ENCODE peak calls at places on chromosomes 12 and 14, in eight cellular contexts. One of them, this sample, is unnamed.

GRCh38 chr14:77598366-77599050 is 17.9 kb downstream of the SPTLC2 start:
- DNase-seq in Panc1: no peak
- DNase-seq in GM12878: no peak
- DNase-seq in sigmoid colon: no peak
- DNase-seq in esophagus muscularis mucosa: no peak
- DNase-seq in HepG2: no peak
- DNase-seq in endothelial cell of umbilical vein: no peak
- DNase-seq in HL-60: no peak
- DNase-seq in this sample: peak; percentile 37

GRCh38 chr14:95303552-95303951 is 16.2 kb downstream of the CLMN start:
- DNase-seq in sigmoid colon: no peak
- DNase-seq in Panc1: no peak
- DNase-seq in HepG2: no peak
- DNase-seq in HL-60: no peak
- DNase-seq in esophagus muscularis mucosa: no peak
- DNase-seq in endothelial cell of umbilical vein: no peak
- DNase-seq in GM12878: no peak
- DNase-seq in this sample: no peak

GRCh38 chr12:40953076-40953475 is 235.0 kb upstream of the PDZRN4 start:
- DNase-seq in Panc1: no peak
- DNase-seq in GM12878: no peak
- DNase-seq in sigmoid colon: no peak
- DNase-seq in endothelial cell of umbilical vein: no peak
- DNase-seq in HepG2: no peak
- DNase-seq in HL-60: no peak
- DNase-seq in esophagus muscularis mucosa: no peak
- DNase-seq in this sample: no peak

GRCh38 chr14:55914771-55915170 is 203.4 kb upstream of the PELI2 start:
- DNase-seq in Panc1: no peak
- DNase-seq in HL-60: no peak
- DNase-seq in sigmoid colon: no peak
- DNase-seq in endothelial cell of umbilical vein: no peak
- DNase-seq in HepG2: no peak
- DNase-seq in GM12878: no peak
- DNase-seq in esophagus muscularis mucosa: no peak
- DNase-seq in this sample: no peak

GRCh38 chr14:65069874-65070709 is 32.2 kb downstream of the MAX start:
- DNase-seq in HL-60: no peak
- DNase-seq in Panc1: no peak
- DNase-seq in GM12878: no peak
- DNase-seq in sigmoid colon: no peak
- DNase-seq in esophagus muscularis mucosa: no peak
- DNase-seq in endothelial cell of umbilical vein: no peak
- DNase-seq in HepG2: no peak
- DNase-seq in this sample: peak; percentile 87

GRCh38 chr14:104753528-104754212 is 723 bp downstream of the SIVA1 start:
- DNase-seq in HepG2: no peak
- DNase-seq in sigmoid colon: no peak
- DNase-seq in HL-60: no peak
- DNase-seq in Panc1: no peak
- DNase-seq in esophagus muscularis mucosa: no peak
- DNase-seq in endothelial cell of umbilical vein: peak; percentile 17
- DNase-seq in GM12878: no peak
- DNase-seq in this sample: peak; percentile 32

GRCh38 chr14:69107407-69108003 is 45.4 kb downstream of the DCAF5 start:
- DNase-seq in Panc1: peak; percentile 48
- DNase-seq in sigmoid colon: no peak
- DNase-seq in HL-60: peak; percentile 26
- DNase-seq in HepG2: peak; percentile 69
- DNase-seq in esophagus muscularis mucosa: no peak
- DNase-seq in endothelial cell of umbilical vein: peak; percentile 76
- DNase-seq in GM12878: peak; percentile 20
- DNase-seq in this sample: peak; percentile 33

GRCh38 chr14:22088614-22089359 is 415.2 kb upstream of the OR4E1 start:
- DNase-seq in Panc1: no peak
- DNase-seq in sigmoid colon: no peak
- DNase-seq in esophagus muscularis mucosa: no peak
- DNase-seq in HL-60: no peak
- DNase-seq in GM12878: no peak
- DNase-seq in endothelial cell of umbilical vein: peak; percentile 83
- DNase-seq in HepG2: no peak
- DNase-seq in this sample: no peak

GRCh38 chr14:76993743-76994142 is 34.8 kb downstream of the IRF2BPL start:
- DNase-seq in HepG2: no peak
- DNase-seq in sigmoid colon: no peak
- DNase-seq in esophagus muscularis mucosa: no peak
- DNase-seq in HL-60: no peak
- DNase-seq in Panc1: no peak
- DNase-seq in endothelial cell of umbilical vein: no peak
- DNase-seq in GM12878: no peak
- DNase-seq in this sample: no peak

GRCh38 chr12:121796855-121797751 is 3.6 kb upstream of the RHOF start:
- DNase-seq in Panc1: no peak
- DNase-seq in sigmoid colon: peak; percentile 96
- DNase-seq in esophagus muscularis mucosa: peak; percentile 96
- DNase-seq in GM12878: no peak
- DNase-seq in endothelial cell of umbilical vein: peak; percentile 89
- DNase-seq in HL-60: no peak
- DNase-seq in HepG2: peak; percentile 97
- DNase-seq in this sample: peak; percentile 96

GRCh38 chr14:22558221-22558913 is 30.7 kb downstream of the DAD1 start:
- DNase-seq in HL-60: no peak
- DNase-seq in esophagus muscularis mucosa: no peak
- DNase-seq in GM12878: no peak
- DNase-seq in Panc1: no peak
- DNase-seq in HepG2: peak; percentile 53
- DNase-seq in endothelial cell of umbilical vein: no peak
- DNase-seq in sigmoid colon: no peak
- DNase-seq in this sample: no peak

GRCh38 chr12:95653761-95654546 is 102.7 kb upstream of the USP44 start:
- DNase-seq in esophagus muscularis mucosa: no peak
- DNase-seq in GM12878: no peak
- DNase-seq in Panc1: no peak
- DNase-seq in sigmoid colon: no peak
- DNase-seq in HL-60: no peak
- DNase-seq in endothelial cell of umbilical vein: peak; percentile 73
- DNase-seq in HepG2: peak; percentile 70
- DNase-seq in this sample: no peak

GRCh38 chr12:56366948-56367347 is 4.3 kb upstream of the APOF start:
- DNase-seq in sigmoid colon: no peak
- DNase-seq in Panc1: no peak
- DNase-seq in HL-60: no peak
- DNase-seq in endothelial cell of umbilical vein: no peak
- DNase-seq in GM12878: no peak
- DNase-seq in HepG2: no peak
- DNase-seq in esophagus muscularis mucosa: no peak
- DNase-seq in this sample: no peak

GRCh38 chr14:29039171-29039570 is 272.6 kb downstream of the FOXG1 start:
- DNase-seq in HL-60: no peak
- DNase-seq in esophagus muscularis mucosa: no peak
- DNase-seq in endothelial cell of umbilical vein: no peak
- DNase-seq in HepG2: no peak
- DNase-seq in GM12878: no peak
- DNase-seq in Panc1: no peak
- DNase-seq in sigmoid colon: no peak
- DNase-seq in this sample: no peak

GRCh38 chr14:96097752-96098151 is 58.6 kb downstream of the C14orf132 start:
- DNase-seq in GM12878: no peak
- DNase-seq in HL-60: no peak
- DNase-seq in Panc1: no peak
- DNase-seq in endothelial cell of umbilical vein: no peak
- DNase-seq in HepG2: peak; percentile 22
- DNase-seq in esophagus muscularis mucosa: no peak
- DNase-seq in sigmoid colon: no peak
- DNase-seq in this sample: no peak

GRCh38 chr12:3164454-3165310 is 87.5 kb downstream of the TSPAN9 start:
- DNase-seq in Panc1: no peak
- DNase-seq in GM12878: no peak
- DNase-seq in HL-60: no peak
- DNase-seq in HepG2: peak; percentile 94
- DNase-seq in esophagus muscularis mucosa: no peak
- DNase-seq in sigmoid colon: no peak
- DNase-seq in endothelial cell of umbilical vein: peak; percentile 60
- DNase-seq in this sample: no peak

GRCh38 chr12:5984873-5985272 is 39.8 kb upstream of the ANO2 start:
- DNase-seq in Panc1: no peak
- DNase-seq in esophagus muscularis mucosa: no peak
- DNase-seq in endothelial cell of umbilical vein: no peak
- DNase-seq in HepG2: no peak
- DNase-seq in HL-60: no peak
- DNase-seq in sigmoid colon: no peak
- DNase-seq in GM12878: no peak
- DNase-seq in this sample: no peak

GRCh38 chr14:75979071-75979571 is 2.7 kb downstream of the TGFB3 start:
- DNase-seq in esophagus muscularis mucosa: no peak
- DNase-seq in sigmoid colon: peak; percentile 69
- DNase-seq in endothelial cell of umbilical vein: no peak
- DNase-seq in Panc1: no peak
- DNase-seq in GM12878: no peak
- DNase-seq in HepG2: no peak
- DNase-seq in HL-60: peak; percentile 2
- DNase-seq in this sample: peak; percentile 23

GRCh38 chr12:107311682-107312081 is 218.3 kb upstream of the CRY1 start:
- DNase-seq in Panc1: no peak
- DNase-seq in esophagus muscularis mucosa: no peak
- DNase-seq in HepG2: no peak
- DNase-seq in HL-60: peak; percentile 19
- DNase-seq in endothelial cell of umbilical vein: no peak
- DNase-seq in GM12878: no peak
- DNase-seq in sigmoid colon: no peak
- DNase-seq in this sample: no peak
- TF ChIP-seq POLR2AphosphoS5 in Panc1: no peak
- TF ChIP-seq POLR2AphosphoS5 in esophagus muscularis mucosa: no peak
- TF ChIP-seq POLR2AphosphoS5 in HepG2: no peak
- TF ChIP-seq POLR2AphosphoS5 in HL-60: no peak
- TF ChIP-seq POLR2AphosphoS5 in endothelial cell of umbilical vein: no peak
- TF ChIP-seq POLR2AphosphoS5 in GM12878: no peak
- TF ChIP-seq POLR2AphosphoS5 in sigmoid colon: no peak
- TF ChIP-seq POLR2AphosphoS5 in this sample: no peak

DNA sequence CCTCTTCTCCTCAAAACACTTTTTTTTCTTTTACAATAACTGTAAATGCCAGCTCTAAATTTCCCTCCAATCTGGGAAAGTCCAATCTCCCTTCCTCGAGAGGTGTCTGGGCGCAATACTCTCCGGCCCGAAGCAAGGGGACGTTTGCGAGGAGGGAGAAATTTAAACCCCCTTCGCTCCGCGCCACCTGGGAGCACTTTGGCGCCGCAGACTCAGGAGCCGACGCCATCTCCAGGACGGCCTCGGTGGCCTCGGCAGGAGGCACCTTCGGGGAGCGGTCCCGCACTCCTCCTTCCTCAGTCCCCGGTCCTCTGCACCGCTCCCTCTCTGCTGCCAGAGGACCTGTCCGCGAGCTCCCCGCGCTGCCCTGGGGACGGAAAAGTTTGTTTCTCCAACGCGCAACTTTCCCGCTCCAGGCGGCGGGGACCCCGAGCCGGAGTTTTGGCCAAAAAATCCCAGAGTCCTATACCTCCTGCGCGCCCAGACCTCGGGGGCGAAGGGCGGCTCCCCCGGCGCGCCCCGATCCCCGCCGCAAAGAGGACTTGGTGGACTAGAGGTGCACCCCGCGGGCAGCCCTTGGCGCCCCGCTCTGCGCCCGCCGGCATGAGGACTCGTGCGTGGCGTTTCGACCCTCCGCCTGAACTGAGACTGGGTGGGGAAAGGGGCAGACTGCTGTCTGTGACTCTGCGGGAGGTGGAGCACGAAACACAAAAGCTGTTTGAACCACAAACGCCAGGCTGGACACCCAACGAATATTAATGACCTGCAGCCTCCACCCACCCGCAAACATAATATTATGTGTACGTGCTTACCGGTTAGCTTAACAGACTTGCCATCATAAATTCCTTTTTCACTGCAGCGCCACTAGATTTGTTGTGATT is 95.1 kb upstream of the HMGA2 start:
- DNase-seq in esophagus muscularis mucosa: peak; percentile 86
- DNase-seq in GM12878: no peak
- DNase-seq in Panc1: no peak
- DNase-seq in HL-60: no peak
- DNase-seq in endothelial cell of umbilical vein: peak; percentile 37
- DNase-seq in HepG2: no peak
- DNase-seq in sigmoid colon: no peak
- DNase-seq in this sample: peak; percentile 8
- TF ChIP-seq POLR2AphosphoS5 in esophagus muscularis mucosa: no peak
- TF ChIP-seq POLR2AphosphoS5 in GM12878: no peak
- TF ChIP-seq POLR2AphosphoS5 in Panc1: no peak
- TF ChIP-seq POLR2AphosphoS5 in HL-60: no peak
- TF ChIP-seq POLR2AphosphoS5 in endothelial cell of umbilical vein: no peak
- TF ChIP-seq POLR2AphosphoS5 in HepG2: no peak
- TF ChIP-seq POLR2AphosphoS5 in sigmoid colon: no peak
- TF ChIP-seq POLR2AphosphoS5 in this sample: no peak

DNA sequence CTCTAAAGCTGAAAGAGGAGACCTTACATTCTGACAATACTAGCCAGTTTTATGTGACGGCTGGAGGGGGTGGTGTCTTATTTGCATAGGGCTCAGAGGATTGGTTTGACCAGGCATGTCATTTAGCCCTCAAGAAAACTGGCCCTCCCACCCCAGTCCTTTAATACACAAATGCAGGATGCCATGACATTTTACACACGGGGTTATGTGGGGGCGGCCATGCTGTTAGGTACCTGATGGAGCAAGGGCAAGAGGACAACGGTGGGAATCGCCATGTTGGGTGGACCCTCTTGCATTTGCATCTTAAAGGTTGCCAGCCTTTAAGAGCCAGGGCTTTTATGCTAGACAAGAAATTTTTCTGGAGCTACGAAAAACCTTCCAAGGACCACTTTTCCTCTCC is 23.3 kb downstream of the MDM2 start:
- DNase-seq in GM12878: no peak
- DNase-seq in Panc1: no peak
- DNase-seq in HepG2: no peak
- DNase-seq in HL-60: no peak
- DNase-seq in esophagus muscularis mucosa: no peak
- DNase-seq in endothelial cell of umbilical vein: no peak
- DNase-seq in sigmoid colon: no peak
- DNase-seq in this sample: no peak
- TF ChIP-seq POLR2AphosphoS5 in GM12878: peak; percentile 89
- TF ChIP-seq POLR2AphosphoS5 in Panc1: no peak
- TF ChIP-seq POLR2AphosphoS5 in HepG2: no peak
- TF ChIP-seq POLR2AphosphoS5 in HL-60: no peak
- TF ChIP-seq POLR2AphosphoS5 in esophagus muscularis mucosa: no peak
- TF ChIP-seq POLR2AphosphoS5 in endothelial cell of umbilical vein: peak; percentile 7
- TF ChIP-seq POLR2AphosphoS5 in sigmoid colon: no peak
- TF ChIP-seq POLR2AphosphoS5 in this sample: no peak

GRCh38 chr12:57511588-57512325 is 8.6 kb downstream of the DDIT3 start:
- DNase-seq in HL-60: no peak
- DNase-seq in GM12878: no peak
- DNase-seq in endothelial cell of umbilical vein: no peak
- DNase-seq in Panc1: no peak
- DNase-seq in HepG2: no peak
- DNase-seq in sigmoid colon: no peak
- DNase-seq in esophagus muscularis mucosa: no peak
- DNase-seq in this sample: no peak
- TF ChIP-seq POLR2AphosphoS5 in HL-60: no peak
- TF ChIP-seq POLR2AphosphoS5 in GM12878: no peak
- TF ChIP-seq POLR2AphosphoS5 in endothelial cell of umbilical vein: no peak
- TF ChIP-seq POLR2AphosphoS5 in Panc1: no peak
- TF ChIP-seq POLR2AphosphoS5 in HepG2: no peak
- TF ChIP-seq POLR2AphosphoS5 in sigmoid colon: no peak
- TF ChIP-seq POLR2AphosphoS5 in esophagus muscularis mucosa: no peak
- TF ChIP-seq POLR2AphosphoS5 in this sample: no peak